ENCODE peak calls at places on chromosomes 13 and 19, in four cellular contexts. One of them, this sample, is unnamed.

GRCh38 chr13:96020941-96021340 is 32.3 kb downstream of the UGGT2 start:
- DNase-seq in H1: no peak
- DNase-seq in OCI-LY7: no peak
- DNase-seq in GM23248: no peak
- DNase-seq in this sample: no peak

GRCh38 chr13:79222427-79223205 is 183.4 kb downstream of the RBM26 start:
- DNase-seq in H1: no peak
- DNase-seq in OCI-LY7: no peak
- DNase-seq in GM23248: no peak
- DNase-seq in this sample: no peak

GRCh38 chr19:38634757-38635482 is 12.5 kb upstream of the ACTN4 start:
- DNase-seq in H1: peak
- DNase-seq in OCI-LY7: peak
- DNase-seq in GM23248: peak
- DNase-seq in this sample: no peak

GRCh38 chr13:28866932-28867331 is 46.8 kb downstream of the MTUS2 start:
- DNase-seq in H1: no peak
- DNase-seq in OCI-LY7: no peak
- DNase-seq in GM23248: no peak
- DNase-seq in this sample: no peak

GRCh38 chr19:46844067-46844489 is 6.6 kb downstream of the AP2S1 start:
- DNase-seq in H1: no peak
- DNase-seq in OCI-LY7: no peak
- DNase-seq in GM23248: no peak
- DNase-seq in this sample: no peak

GRCh38 chr19:32104465-32105235 is 240.8 kb upstream of the ZNF507 start:
- DNase-seq in H1: peak
- DNase-seq in OCI-LY7: no peak
- DNase-seq in GM23248: no peak
- DNase-seq in this sample: peak

GRCh38 chr19:12946092-12946845 is 607 bp downstream of the RAD23A start:
- DNase-seq in H1: peak
- DNase-seq in OCI-LY7: peak
- DNase-seq in GM23248: peak
- DNase-seq in this sample: peak

GRCh38 chr19:36110487-36111199 is at the start of gene OVOL3:
- DNase-seq in H1: peak
- DNase-seq in OCI-LY7: peak
- DNase-seq in GM23248: no peak
- DNase-seq in this sample: no peak

GRCh38 chr19:41997851-41998229 is 3.8 kb upstream of the ATP1A3 start:
- DNase-seq in H1: peak
- DNase-seq in OCI-LY7: peak
- DNase-seq in GM23248: no peak
- DNase-seq in this sample: no peak

GRCh38 chr13:99045396-99045795 is 67.5 kb upstream of the DOCK9 start:
- DNase-seq in H1: no peak
- DNase-seq in OCI-LY7: no peak
- DNase-seq in GM23248: no peak
- DNase-seq in this sample: no peak

GRCh38 chr13:39618546-39618945 is 15.6 kb upstream of the LHFPL6 start:
- DNase-seq in H1: no peak
- DNase-seq in OCI-LY7: no peak
- DNase-seq in GM23248: no peak
- DNase-seq in this sample: no peak

GRCh38 chr19:8128551-8128950 is 20.8 kb downstream of the FBN3 start:
- DNase-seq in H1: no peak
- DNase-seq in OCI-LY7: no peak
- DNase-seq in GM23248: no peak
- DNase-seq in this sample: no peak

GRCh38 chr19:34733266-34733825 is 697 bp upstream of the ZNF181 start:
- DNase-seq in H1: no peak
- DNase-seq in OCI-LY7: peak
- DNase-seq in GM23248: no peak
- DNase-seq in this sample: no peak

GRCh38 chr13:113926951-113927660 is 46.8 kb downstream of the C13orf46 start:
- DNase-seq in H1: no peak
- DNase-seq in OCI-LY7: no peak
- DNase-seq in GM23248: no peak
- DNase-seq in this sample: no peak

GRCh38 chr13:32036762-32037161 is 5.2 kb downstream of the FRY start:
- DNase-seq in H1: no peak
- DNase-seq in OCI-LY7: no peak
- DNase-seq in GM23248: no peak
- DNase-seq in this sample: no peak

GRCh38 chr13:46504036-46504435 is 48.9 kb upstream of the LRCH1 start:
- DNase-seq in H1: no peak
- DNase-seq in OCI-LY7: no peak
- DNase-seq in GM23248: no peak
- DNase-seq in this sample: no peak

GRCh38 chr13:30907167-30907761 is 1.2 kb downstream of the MEDAG start:
- DNase-seq in H1: no peak
- DNase-seq in OCI-LY7: no peak
- DNase-seq in GM23248: peak
- DNase-seq in this sample: no peak

GRCh38 chr19:50686310-50687032 is 33.1 kb downstream of the SHANK1 start:
- DNase-seq in H1: peak
- DNase-seq in OCI-LY7: no peak
- DNase-seq in GM23248: no peak
- DNase-seq in this sample: no peak

GRCh38 chr13:40402931-40403412 is 263.5 kb downstream of the FOXO1 start:
- DNase-seq in H1: no peak
- DNase-seq in OCI-LY7: no peak
- DNase-seq in GM23248: peak
- DNase-seq in this sample: no peak

GRCh38 chr13:110628477-110628793 is 13.1 kb downstream of the NAXD start:
- DNase-seq in H1: no peak
- DNase-seq in OCI-LY7: no peak
- DNase-seq in GM23248: no peak
- DNase-seq in this sample: no peak

GRCh38 chr13:27744861-27745260 is 47.4 kb upstream of the GSX1 start:
- DNase-seq in H1: peak
- DNase-seq in OCI-LY7: no peak
- DNase-seq in GM23248: no peak
- DNase-seq in this sample: no peak

GRCh38 chr13:79901336-79901735 is 420.4 kb downstream of the NDFIP2 start:
- DNase-seq in H1: no peak
- DNase-seq in OCI-LY7: no peak
- DNase-seq in GM23248: peak
- DNase-seq in this sample: peak

GRCh38 chr13:113732176-113732960 is 26.7 kb upstream of the TMEM255B start:
- DNase-seq in H1: no peak
- DNase-seq in OCI-LY7: no peak
- DNase-seq in GM23248: no peak
- DNase-seq in this sample: no peak

DNA sequence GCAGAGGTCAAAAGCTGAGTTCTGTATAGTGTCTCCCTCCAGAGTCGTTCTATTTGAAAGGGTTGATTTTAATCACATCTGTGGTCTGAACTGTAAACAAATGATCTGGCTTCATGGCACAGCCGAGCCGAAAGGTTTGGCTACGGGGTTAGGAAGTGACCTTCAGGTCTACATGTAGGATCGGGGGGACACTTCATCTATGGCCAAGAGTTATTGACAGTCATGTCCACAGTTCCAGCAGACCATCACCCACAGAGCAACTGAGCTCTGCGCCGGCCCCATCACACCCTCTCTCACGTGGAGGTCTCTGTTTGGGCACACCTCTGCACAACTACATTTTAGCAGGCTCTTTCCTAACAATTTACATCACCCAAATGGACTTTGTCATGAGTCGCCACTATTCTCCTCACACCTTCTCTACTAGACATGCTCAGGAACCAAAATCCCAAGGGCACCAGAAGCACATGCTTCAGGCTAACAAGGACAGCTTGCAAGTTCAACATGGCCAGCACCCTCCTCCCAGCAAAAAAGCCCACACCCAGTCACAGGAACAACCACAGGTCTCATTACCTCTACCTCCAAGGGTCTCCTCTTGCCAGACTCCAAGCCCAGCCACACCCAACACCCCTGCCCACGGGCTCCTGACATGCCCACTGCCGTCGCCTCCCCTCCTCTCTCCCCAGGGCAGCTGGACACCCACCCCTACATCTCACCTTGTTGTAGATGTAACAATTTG is 36.1 kb upstream of the EPHX3 start:
- DNase-seq in H1: no peak
- DNase-seq in OCI-LY7: no peak
- DNase-seq in GM23248: peak
- DNase-seq in this sample: no peak
- H3K4me2 ChIP-seq in H1: no peak
- H3K4me2 ChIP-seq in OCI-LY7: no peak
- H3K4me2 ChIP-seq in GM23248: no peak
- H3K4me2 ChIP-seq in this sample: no peak

GRCh38 chr13:75485286-75486062 is 3.5 kb upstream of the TBC1D4 start:
- DNase-seq in H1: no peak
- DNase-seq in OCI-LY7: no peak
- DNase-seq in GM23248: peak
- DNase-seq in this sample: peak
- H3K4me2 ChIP-seq in H1: no peak
- H3K4me2 ChIP-seq in OCI-LY7: no peak
- H3K4me2 ChIP-seq in GM23248: peak
- H3K4me2 ChIP-seq in this sample: peak

GRCh38 chr19:10228393-10228792 is 2.7 kb downstream of the S1PR2 start:
- DNase-seq in H1: no peak
- DNase-seq in OCI-LY7: peak
- DNase-seq in GM23248: no peak
- DNase-seq in this sample: no peak
- H3K4me2 ChIP-seq in H1: no peak
- H3K4me2 ChIP-seq in OCI-LY7: peak
- H3K4me2 ChIP-seq in GM23248: no peak
- H3K4me2 ChIP-seq in this sample: no peak

GRCh38 chr13:35474551-35474950 is 1.9 kb downstream of the MAB21L1 start:
- DNase-seq in H1: no peak
- DNase-seq in OCI-LY7: no peak
- DNase-seq in GM23248: peak
- DNase-seq in this sample: no peak
- H3K4me2 ChIP-seq in H1: peak
- H3K4me2 ChIP-seq in OCI-LY7: no peak
- H3K4me2 ChIP-seq in GM23248: peak
- H3K4me2 ChIP-seq in this sample: peak

DNA sequence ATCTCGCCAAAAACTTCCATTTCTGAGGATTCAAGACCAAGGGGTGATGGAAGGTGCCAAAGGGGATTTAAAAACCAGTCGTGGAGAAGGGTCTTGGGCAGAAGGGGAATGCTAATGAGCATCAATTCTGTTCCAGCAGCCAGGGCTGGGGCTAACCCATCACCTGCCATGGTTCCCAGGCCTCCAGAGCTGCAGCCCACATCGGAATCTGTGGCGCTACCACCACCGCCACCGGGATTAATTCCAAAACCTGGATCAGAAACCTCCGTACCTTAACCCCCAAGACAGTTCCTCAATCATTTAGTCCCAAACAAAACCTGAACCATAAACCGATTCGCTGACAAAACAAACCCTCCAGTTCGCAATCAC is 591 bp downstream of the ZNF615 start:
- DNase-seq in H1: no peak
- DNase-seq in OCI-LY7: no peak
- DNase-seq in GM23248: peak
- DNase-seq in this sample: no peak
- H3K4me2 ChIP-seq in H1: peak
- H3K4me2 ChIP-seq in OCI-LY7: no peak
- H3K4me2 ChIP-seq in GM23248: peak
- H3K4me2 ChIP-seq in this sample: peak

DNA sequence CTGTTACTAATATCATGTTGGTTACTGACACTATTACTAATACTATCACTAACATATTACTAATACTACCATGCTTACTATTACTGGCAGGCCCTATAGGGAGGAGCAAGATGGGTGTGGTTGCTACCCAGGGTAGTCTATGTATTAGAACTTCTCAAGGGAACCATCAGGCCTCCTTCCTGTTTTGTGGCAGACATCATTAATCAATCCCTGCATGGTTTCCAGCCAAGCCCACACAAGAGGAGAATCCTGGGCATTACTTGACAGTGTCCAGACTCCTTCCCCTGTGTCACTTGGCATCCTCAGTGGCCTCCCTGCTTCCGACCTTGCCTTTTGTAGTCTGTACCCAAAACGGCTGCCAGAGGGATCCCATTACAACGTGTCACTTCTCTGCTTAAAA is 8.9 kb downstream of the HAS1 start:
- DNase-seq in H1: no peak
- DNase-seq in OCI-LY7: peak
- DNase-seq in GM23248: peak
- DNase-seq in this sample: no peak
- H3K4me2 ChIP-seq in H1: no peak
- H3K4me2 ChIP-seq in OCI-LY7: no peak
- H3K4me2 ChIP-seq in GM23248: no peak
- H3K4me2 ChIP-seq in this sample: no peak

GRCh38 chr19:3604987-3605343 is 1.7 kb downstream of the TBXA2R start:
- DNase-seq in H1: no peak
- DNase-seq in OCI-LY7: peak
- DNase-seq in GM23248: no peak
- DNase-seq in this sample: no peak
- H3K4me2 ChIP-seq in H1: no peak
- H3K4me2 ChIP-seq in OCI-LY7: peak
- H3K4me2 ChIP-seq in GM23248: no peak
- H3K4me2 ChIP-seq in this sample: no peak

GRCh38 chr19:54959840-54960239 is 6.3 kb upstream of the NLRP2 start:
- DNase-seq in H1: no peak
- DNase-seq in OCI-LY7: peak
- DNase-seq in GM23248: no peak
- DNase-seq in this sample: no peak
- H3K4me2 ChIP-seq in H1: no peak
- H3K4me2 ChIP-seq in OCI-LY7: peak
- H3K4me2 ChIP-seq in GM23248: no peak
- H3K4me2 ChIP-seq in this sample: no peak

DNA sequence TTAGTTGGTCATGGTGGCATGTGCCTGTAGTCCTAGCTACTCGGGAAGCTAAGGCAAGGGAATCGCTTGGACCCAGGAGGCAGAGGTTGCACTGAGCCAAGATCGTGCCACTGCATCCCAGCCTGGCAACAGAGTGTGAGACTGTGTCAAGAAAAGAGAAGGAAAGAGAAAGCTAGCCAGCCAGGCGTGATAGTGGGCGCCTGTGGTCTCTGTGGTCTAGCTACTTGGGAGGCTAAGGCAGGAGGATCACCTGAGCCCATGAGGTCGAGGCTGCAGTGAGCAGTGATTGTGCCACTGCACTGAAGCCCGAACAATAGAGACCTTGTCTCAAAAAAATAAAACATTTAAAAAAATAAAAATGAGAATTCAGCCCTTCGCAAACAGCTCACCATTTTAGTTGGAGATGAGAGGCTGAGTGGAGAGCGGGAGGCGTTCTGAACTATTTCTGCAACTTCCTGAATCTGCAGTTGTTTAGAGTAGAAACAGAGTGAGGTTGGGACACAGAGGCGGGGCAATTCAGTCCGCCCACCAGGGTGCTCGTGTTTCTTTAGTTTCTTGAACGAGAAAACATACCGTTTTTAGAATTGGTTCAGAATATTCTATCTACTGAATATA is 33.2 kb downstream of the TIMM13 start:
- DNase-seq in H1: no peak
- DNase-seq in OCI-LY7: peak
- DNase-seq in GM23248: no peak
- DNase-seq in this sample: no peak
- H3K4me2 ChIP-seq in H1: no peak
- H3K4me2 ChIP-seq in OCI-LY7: peak
- H3K4me2 ChIP-seq in GM23248: no peak
- H3K4me2 ChIP-seq in this sample: no peak